ENCODE peak calls at places on chromosomes 16 and 17, in nine cellular contexts. R is cardiac fibroblast; F is CD8-positive, alpha-beta T cell; C is endothelial cell of umbilical vein; P is Calu3; B is nephron progenitor cell; K is CD4-positive, alpha-beta T cell; D is psoas muscle; E is gastrocnemius medialis. V is an unnamed sample.

GRCh38 chr16:21336231-21336630 is 58.1 kb upstream of the CRYM start:
- DNase-seq in F (no peak), P (no peak), B (no peak), C (no peak), E (no peak), K (no peak), D (no peak), R (peak), V (no peak)

GRCh38 chr17:21252875-21253645 is at the start of gene NATD1:
- DNase-seq in B (peak), R (peak), E (peak), F (peak), C (peak), P (peak), D (peak), K (peak), V (peak)

GRCh38 chr17:74369221-74369620 is 1.9 kb downstream of the GPR142 start:
- DNase-seq in D (peak), R (no peak), B (peak), E (no peak), F (peak), C (no peak), P (no peak), K (peak), V (no peak)

GRCh38 chr17:61409301-61410099 is 9.9 kb downstream of the TBX2 start:
- DNase-seq in C (no peak), K (no peak), E (no peak), P (peak), D (peak), R (peak), F (no peak), B (peak), V (peak)

GRCh38 chr16:48946687-48947370 is 334.8 kb downstream of the CBLN1 start:
- DNase-seq in P (no peak), E (no peak), K (no peak), R (no peak), B (no peak), C (no peak), D (no peak), F (no peak), V (no peak)

GRCh38 chr16:66409156-66409555 is 17.9 kb upstream of the BEAN1 start:
- DNase-seq in D (no peak), R (peak), F (no peak), C (no peak), P (no peak), E (no peak), B (no peak), K (no peak), V (no peak)

GRCh38 chr16:50724237-50724747 is 17.6 kb upstream of the CYLD start:
- DNase-seq in C (no peak), E (no peak), D (no peak), R (peak), B (no peak), P (no peak), F (no peak), K (no peak), V (no peak)

GRCh38 chr16:47750371-47750770 is 289.2 kb downstream of the PHKB start:
- DNase-seq in P (no peak), R (no peak), B (no peak), K (no peak), D (no peak), F (no peak), C (no peak), E (no peak), V (no peak)

GRCh38 chr16:85982563-85982939 is 83.6 kb downstream of the IRF8 start:
- DNase-seq in C (no peak), F (no peak), R (no peak), K (no peak), E (no peak), D (no peak), P (no peak), B (no peak), V (no peak)

GRCh38 chr17:28725166-28725659 is 820 bp downstream of the TLCD1 start:
- DNase-seq in K (no peak), P (no peak), D (no peak), F (no peak), E (no peak), B (no peak), R (peak), C (peak), V (no peak)

GRCh38 chr16:72837846-72838661 is 209.9 kb downstream of the ZFHX3 start:
- DNase-seq in P (no peak), K (no peak), F (no peak), D (no peak), R (no peak), E (no peak), C (no peak), B (no peak), V (no peak)

GRCh38 chr16:19589771-19590302 is 34.3 kb downstream of the VPS35L start:
- DNase-seq in E (no peak), K (no peak), P (no peak), C (peak), B (no peak), F (no peak), R (peak), D (no peak), V (no peak)

GRCh38 chr17:39952665-39953470 is 9.9 kb upstream of the GSDMA start:
- DNase-seq in P (peak), E (peak), C (peak), F (peak), R (peak), B (peak), D (peak), K (peak), V (peak)

GRCh38 chr17:5583426-5584382 is 605 bp downstream of the NLRP1 start:
- DNase-seq in R (peak), P (no peak), C (peak), E (no peak), B (no peak), D (peak), K (no peak), F (no peak), V (no peak)

GRCh38 chr17:1947229-1947742 is 77.8 kb downstream of the RTN4RL1 start:
- DNase-seq in D (no peak), R (no peak), B (peak), E (no peak), K (no peak), P (no peak), F (no peak), C (no peak), V (no peak)

GRCh38 chr17:79126139-79126538 is 51.5 kb downstream of the ENGASE start:
- DNase-seq in P (peak), R (no peak), D (no peak), C (no peak), K (no peak), E (no peak), F (no peak), B (no peak), V (no peak)

GRCh38 chr16:23423496-23424049 is 29.4 kb downstream of the COG7 start:
- DNase-seq in D (peak), K (no peak), R (peak), E (peak), F (no peak), C (peak), P (peak), B (no peak), V (no peak)

GRCh38 chr16:73064227-73064995 is 16.5 kb upstream of the ZFHX3 start:
- DNase-seq in C (peak), K (no peak), D (no peak), B (no peak), P (no peak), F (no peak), R (peak), E (no peak), V (no peak)

GRCh38 chr17:4998027-4998665 is 396 bp downstream of the KIF1C start:
- DNase-seq in B (peak), R (peak), C (peak), D (peak), K (no peak), E (peak), F (no peak), P (no peak), V (peak)

GRCh38 chr16:66728117-66728787 is 23.2 kb downstream of the DYNC1LI2 start:
- DNase-seq in K (no peak), D (no peak), R (peak), C (peak), E (no peak), P (no peak), B (no peak), F (no peak), V (no peak)

GRCh38 chr17:37088459-37088858 is 139.7 kb downstream of the AATF start:
- DNase-seq in K (no peak), R (no peak), P (peak), C (no peak), B (no peak), E (no peak), D (no peak), F (no peak), V (no peak)

GRCh38 chr16:86941731-86942468 is 363.6 kb downstream of the FOXL1 start:
- DNase-seq in B (no peak), D (no peak), F (no peak), E (no peak), K (no peak), R (no peak), C (no peak), P (no peak), V (no peak)

DNA sequence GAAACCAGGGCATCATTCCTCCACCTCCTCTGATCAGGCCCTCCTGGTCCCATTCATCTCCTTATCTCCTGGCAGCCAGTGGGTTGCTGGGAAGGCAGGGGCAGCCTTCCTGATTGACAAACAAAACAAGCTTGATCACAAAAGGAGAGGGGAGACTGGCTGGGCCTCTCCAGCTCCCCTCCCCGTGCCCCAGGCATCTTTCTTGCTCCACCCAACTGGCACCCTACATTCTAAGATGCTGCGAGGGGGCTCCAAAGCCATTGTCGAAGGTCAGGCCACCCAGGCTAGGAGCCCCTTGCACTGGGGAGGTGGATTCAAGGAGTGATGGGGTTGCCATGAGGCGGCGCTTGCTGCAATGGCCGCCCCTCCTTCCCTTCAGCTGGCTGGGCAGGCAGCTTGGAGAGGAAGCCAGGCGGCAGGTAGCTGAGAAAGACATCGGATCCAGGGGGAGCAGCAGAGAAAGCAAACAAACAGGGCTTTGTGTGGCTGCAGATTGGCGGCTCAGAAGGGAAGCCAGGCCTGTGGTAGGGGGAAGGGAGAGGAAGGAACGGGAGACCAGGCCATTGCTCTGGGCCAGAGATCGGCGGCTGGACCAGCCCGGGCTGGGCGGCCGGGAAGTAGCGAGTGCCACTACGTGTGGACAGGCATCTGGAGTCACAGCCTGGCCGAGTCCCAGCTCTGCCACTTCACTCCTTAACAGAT is 12.1 kb downstream of the RAI1 start:
- DNase-seq in P (peak), K (no peak), B (peak), E (no peak), D (peak), C (peak), F (no peak), R (no peak), V (no peak)
- TF ChIP-seq CTCF in P (no peak), K (no peak), B (no peak), E (no peak), D (no peak), C (no peak), F (no peak), R (no peak), V (no peak)

GRCh38 chr16:17831330-17831729 is 360.6 kb upstream of the XYLT1 start:
- DNase-seq in R (no peak), D (no peak), K (no peak), P (no peak), F (no peak), B (no peak), C (no peak), E (no peak), V (no peak)
- TF ChIP-seq CTCF in R (no peak), D (no peak), K (no peak), P (no peak), F (no peak), B (no peak), C (no peak), E (no peak), V (no peak)

GRCh38 chr17:81701288-81702071 is 1.7 kb upstream of the MRPL12 start:
- DNase-seq in F (no peak), C (no peak), E (no peak), R (no peak), K (no peak), B (no peak), D (no peak), P (no peak), V (peak)
- TF ChIP-seq CTCF in F (no peak), C (no peak), E (no peak), R (no peak), K (no peak), B (no peak), D (no peak), P (no peak), V (no peak)

GRCh38 chr17:68676856-68677255 is 75.7 kb upstream of the FAM20A start:
- DNase-seq in R (no peak), K (no peak), C (no peak), F (no peak), E (no peak), B (no peak), P (no peak), D (no peak), V (no peak)
- TF ChIP-seq CTCF in R (no peak), K (no peak), C (no peak), F (no peak), E (no peak), B (no peak), P (no peak), D (no peak), V (no peak)

DNA sequence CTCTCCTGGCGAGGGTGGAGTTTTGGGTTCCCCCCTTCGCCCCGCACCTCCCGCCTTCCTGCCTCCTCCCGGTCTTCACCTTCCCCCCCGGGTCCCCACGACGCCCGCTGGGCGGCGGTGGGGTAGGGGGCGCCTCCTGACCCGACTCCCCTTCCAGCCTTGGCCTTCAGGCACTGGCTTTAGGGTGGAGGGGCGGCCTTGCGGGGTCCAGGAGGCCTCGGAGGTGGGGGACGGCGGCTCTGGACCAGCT is 2.4 kb downstream of the SLC16A3 start:
- DNase-seq in C (no peak), D (no peak), B (no peak), P (no peak), R (no peak), E (no peak), F (no peak), K (no peak), V (no peak)
- TF ChIP-seq CTCF in C (no peak), D (no peak), B (no peak), P (no peak), R (no peak), E (no peak), F (no peak), K (no peak), V (no peak)